ENCODE peak calls at places on chromosomes 16 and 17, in seven cellular contexts. Y is mesendoderm, O is IMR-90, X is H9, L is mesenchymal stem cell, U is trophoblast cell, Z is H1. V is an unnamed sample.

GRCh38 chr16:88289549-88290344 is 93.0 kb upstream of the ZNF469 start:
- DNase-seq in L (peak; percentile 26), O (no peak), U (no peak), X (no peak), Z (no peak), Y (no peak), V (no peak)

GRCh38 chr16:70691223-70692129 is 5.6 kb upstream of the MTSS2 start:
- DNase-seq in U (peak; percentile 100), X (no peak), O (peak; percentile 97), L (peak; percentile 99), Z (no peak), Y (peak; percentile 87), V (no peak)

GRCh38 chr16:72677662-72678447 is 370.1 kb downstream of the ZFHX3 start:
- DNase-seq in X (no peak), O (peak; percentile 86), L (peak; percentile 64), Y (no peak), Z (no peak), U (no peak), V (no peak)

GRCh38 chr17:44152875-44153274 is 11.1 kb downstream of the HROB start:
- DNase-seq in L (no peak), U (no peak), O (no peak), Y (no peak), Z (no peak), X (no peak), V (no peak)

GRCh38 chr16:70160388-70160787 is 13.2 kb upstream of the CLEC18C start:
- DNase-seq in O (no peak), Z (no peak), U (no peak), X (no peak), L (no peak), Y (no peak), V (no peak)

GRCh38 chr17:56499799-56500388 is 93.6 kb upstream of the NOG start:
- DNase-seq in Y (peak; percentile 48), Z (no peak), L (peak; percentile 39), X (no peak), O (peak; percentile 37), U (peak; percentile 87), V (no peak)

GRCh38 chr17:44105483-44105882 is 18.0 kb downstream of the HDAC5 start:
- DNase-seq in O (no peak), X (no peak), Y (no peak), Z (no peak), U (no peak), L (no peak), V (no peak)

GRCh38 chr17:35051183-35051578 is 12.3 kb downstream of the RFFL start:
- DNase-seq in X (no peak), O (no peak), U (no peak), Y (no peak), L (peak; percentile 55), Z (no peak), V (no peak)

GRCh38 chr16:10827691-10828341 is 9.2 kb upstream of the TVP23A start:
- DNase-seq in O (peak; percentile 86), U (no peak), Z (no peak), Y (no peak), L (no peak), X (no peak), V (no peak)

GRCh38 chr17:4412933-4413831 is 20.6 kb upstream of the SPNS3 start:
- DNase-seq in U (peak; percentile 97), L (peak; percentile 85), X (peak; percentile 98), Z (peak; percentile 91), Y (peak; percentile 93), O (peak; percentile 84), V (peak; percentile 88)

GRCh38 chr16:5069048-5069447 is 2.6 kb upstream of the ALG1 start:
- DNase-seq in O (no peak), Z (no peak), U (no peak), X (no peak), Y (no peak), L (no peak), V (no peak)

GRCh38 chr16:49855280-49855821 is 561 bp downstream of the ZNF423 start:
- DNase-seq in U (peak; percentile 87), L (peak; percentile 85), O (peak; percentile 31), Y (peak; percentile 91), X (peak; percentile 86), Z (peak; percentile 56), V (peak; percentile 89)

GRCh38 chr17:64091116-64091515 is 38.8 kb downstream of the ERN1 start:
- DNase-seq in O (peak; percentile 61), L (no peak), X (no peak), Z (no peak), Y (no peak), U (no peak), V (no peak)

GRCh38 chr16:9090101-9090959 is 1.1 kb upstream of the HAPSTR1 start:
- DNase-seq in X (peak; percentile 66), L (peak; percentile 40), O (no peak), U (no peak), Z (no peak), Y (peak; percentile 70), V (peak; percentile 48)

GRCh38 chr16:24685539-24686432 is 43.7 kb upstream of the TNRC6A start:
- DNase-seq in U (peak; percentile 52), O (peak; percentile 82), Y (peak; percentile 92), Z (no peak), X (peak; percentile 74), L (peak; percentile 95), V (peak; percentile 39)

GRCh38 chr17:43200127-43200526 is 11.5 kb upstream of the TMEM106A start:
- DNase-seq in X (no peak), Z (no peak), L (no peak), U (no peak), Y (peak; percentile 43), O (no peak), V (no peak)

GRCh38 chr17:1011138-1011537 is 14.2 kb downstream of the TIMM22 start:
- DNase-seq in L (no peak), U (no peak), O (no peak), Y (no peak), Z (no peak), X (no peak), V (no peak)

GRCh38 chr17:15510361-15510760 is 42.9 kb upstream of the CDRT4 start:
- DNase-seq in O (peak; percentile 83), L (peak; percentile 68), U (peak; percentile 43), Z (no peak), Y (no peak), X (no peak), V (no peak)

DNA sequence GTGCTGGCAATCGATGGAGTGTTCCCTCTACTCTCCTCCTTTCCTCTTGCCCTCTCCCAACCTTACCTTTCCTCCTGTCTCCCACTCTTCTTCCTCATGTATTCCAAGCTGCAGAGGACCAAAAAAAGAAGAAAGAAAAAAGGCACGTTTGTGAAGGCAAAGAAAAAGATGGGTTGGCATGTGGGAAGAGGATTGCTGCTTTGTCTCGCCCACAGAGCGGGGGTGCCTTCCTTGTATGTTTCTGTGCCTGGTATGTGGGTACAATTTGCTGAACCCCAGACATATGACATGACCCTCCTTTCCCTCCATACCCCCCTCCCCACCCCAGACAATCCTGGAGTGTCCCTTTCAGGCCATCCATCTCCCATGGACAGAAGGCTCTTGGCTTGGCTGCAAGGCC is 13.1 kb upstream of the CTCF start:
- DNase-seq in Z (no peak), X (no peak), O (no peak), U (no peak), L (no peak), Y (no peak), V (no peak)
- H3K9ac ChIP-seq in Z (no peak overlapping the region), X (no peak overlapping the region), O (no peak overlapping the region), U (no peak overlapping the region), L (no peak overlapping the region), Y (no peak overlapping the region), V (no peak overlapping the region)

DNA sequence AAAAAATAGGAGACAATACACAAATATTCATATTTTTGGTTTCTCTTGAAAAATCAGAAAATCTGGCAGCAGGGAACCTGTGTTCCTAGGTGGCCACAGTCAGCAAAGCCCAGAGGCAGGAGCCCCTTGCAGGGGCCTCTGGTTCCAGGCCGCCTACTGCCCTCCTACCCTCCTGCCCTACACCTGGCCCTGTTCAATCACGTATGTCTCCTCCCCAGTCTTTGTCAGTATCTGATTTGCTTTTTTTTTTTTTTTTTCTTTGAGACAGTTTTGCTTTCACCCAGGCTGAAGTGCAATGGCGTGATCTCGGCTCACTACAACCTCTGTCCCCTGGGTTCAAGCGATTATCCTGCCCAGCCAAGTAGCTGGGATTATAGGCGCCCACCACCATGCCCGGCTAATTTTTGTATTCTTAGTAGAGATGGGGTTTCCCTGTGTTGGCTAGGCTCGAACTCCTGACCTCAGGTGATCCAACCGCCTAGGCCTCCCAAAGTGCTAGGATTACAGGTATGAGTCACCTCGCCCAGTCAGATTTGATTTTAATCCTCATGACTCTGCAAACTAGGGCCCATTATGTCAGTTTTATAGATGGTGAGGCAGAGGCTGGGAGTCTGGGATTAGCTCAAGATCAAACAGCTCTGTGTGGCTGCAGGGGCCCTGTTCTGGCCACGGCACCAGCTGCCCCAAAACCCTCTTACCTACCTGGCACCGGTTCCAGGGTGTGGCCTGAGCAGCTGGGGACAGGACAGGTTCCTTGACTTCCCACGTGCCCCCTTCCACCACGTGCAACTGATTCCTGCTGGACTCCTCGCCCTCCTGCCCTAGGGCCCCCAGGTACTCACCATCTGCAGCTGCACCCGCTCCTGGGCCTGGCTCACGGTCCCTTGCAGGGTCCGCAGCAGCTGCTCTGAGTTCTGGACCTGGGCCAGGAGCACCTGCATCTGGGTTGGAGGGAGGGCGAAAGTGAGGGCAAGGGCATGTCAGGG is 14.7 kb downstream of the RABEP2 start:
- DNase-seq in L (no peak), Y (peak; percentile 9), Z (no peak), X (no peak), U (no peak), O (peak; percentile 6), V (no peak)
- H4K8ac ChIP-seq in L (no peak overlapping the region), Y (no peak overlapping the region), Z (no peak overlapping the region), X (no peak overlapping the region), U (no peak overlapping the region), O (no peak overlapping the region), V (no peak overlapping the region)

DNA sequence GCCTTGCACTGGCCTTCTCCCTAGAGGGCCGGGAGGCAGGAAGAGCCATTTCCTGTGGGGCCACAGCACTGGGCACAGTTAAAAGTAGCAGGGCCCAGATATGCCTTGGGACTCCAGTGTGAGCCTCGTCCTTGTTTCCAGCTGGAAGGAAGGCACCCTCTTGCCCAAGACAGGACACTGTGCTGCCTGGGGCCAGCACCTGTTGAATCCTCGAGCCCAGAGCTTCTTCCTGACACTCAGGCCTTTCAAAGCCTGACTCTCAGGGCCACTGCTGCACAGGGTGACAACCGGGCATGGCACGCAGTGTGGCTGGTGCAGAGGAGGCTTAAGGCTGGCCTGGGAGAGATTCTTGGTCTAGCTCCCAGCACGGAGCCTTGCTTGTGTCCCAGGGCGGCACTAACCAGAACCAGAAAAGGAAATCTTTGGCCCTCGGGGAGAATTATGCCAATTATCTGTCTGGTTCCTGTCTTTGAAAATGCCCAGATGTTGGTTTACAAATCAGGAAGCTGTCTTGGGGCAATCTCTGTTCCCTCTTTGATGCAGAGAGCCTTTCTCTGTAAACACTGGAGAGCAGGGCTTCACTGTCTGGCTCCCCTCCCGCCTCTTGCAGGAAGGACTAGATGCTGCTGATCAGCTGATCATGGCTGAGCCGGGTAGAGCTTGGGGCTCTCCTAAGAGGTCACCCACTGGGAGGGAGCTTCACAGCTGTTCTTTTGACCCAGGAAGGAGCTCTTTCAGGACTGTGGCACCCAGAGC is 11.1 kb downstream of the LDHD start:
- DNase-seq in X (peak; percentile 24), L (peak; percentile 69), Z (no peak), O (peak; percentile 37), U (no peak), Y (no peak), V (no peak)
- H3K9ac ChIP-seq in X (no peak overlapping the region), L (no peak overlapping the region), Z (no peak overlapping the region), O (peak overlapping the region; percentile 43), U (no peak overlapping the region), Y (no peak overlapping the region), V (peak overlapping the region; percentile 63)

DNA sequence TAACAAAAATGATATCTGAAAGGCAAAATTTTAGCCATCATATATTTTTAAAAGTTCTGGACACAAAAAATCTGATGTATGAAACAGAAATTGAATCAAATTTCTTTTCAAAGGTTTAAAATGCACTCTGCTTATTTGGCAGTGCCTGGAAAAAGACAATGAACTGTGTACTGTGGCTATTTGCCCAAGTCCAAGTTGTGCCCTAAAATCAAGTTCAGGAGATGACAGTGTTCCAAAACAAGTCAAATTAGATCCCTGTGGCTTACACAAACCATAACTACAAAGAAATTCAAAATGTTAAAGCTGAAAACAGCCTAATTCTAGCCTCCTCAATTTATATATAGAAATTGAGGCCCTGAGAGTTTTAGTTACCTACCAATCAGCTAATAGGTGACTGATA is 25.6 kb downstream of the CMC2 start:
- DNase-seq in Y (no peak), O (no peak), L (no peak), Z (no peak), X (no peak), U (no peak), V (no peak)
- H4K8ac ChIP-seq in Y (no peak overlapping the region), O (no peak overlapping the region), L (no peak overlapping the region), Z (no peak overlapping the region), X (no peak overlapping the region), U (no peak overlapping the region), V (no peak overlapping the region)

V was measured in neuronal stem cell.